ENCODE peak calls at places on chromosomes 3 and 15, in eight cellular contexts. Z is GM23248, V is PC-3, U is fibroblast of lung, T is hepatocyte, M is neuronal stem cell, N is HCT116, R is Karpas-422. S is an unnamed sample.

GRCh38 chr15:91603681-91604080 is 249.8 kb upstream of the SLCO3A1 start:
- DNase-seq in Z (peak; percentile 1), V (no peak), U (peak; percentile 34), T (no peak), M (no peak), N (no peak), R (no peak), S (no peak)

GRCh38 chr15:60020736-60021135 is 16.6 kb downstream of the FOXB1 start:
- DNase-seq in Z (no peak), V (no peak), U (peak; percentile 19), T (no peak), M (no peak), N (no peak), R (no peak), S (no peak)

GRCh38 chr3:59185586-59186381 is 136.0 kb upstream of the CFAP20DC start:
- DNase-seq in Z (peak; percentile 47), V (peak; percentile 28), U (peak; percentile 59), T (peak; percentile 7), M (no peak), N (no peak), R (no peak), S (no peak)

GRCh38 chr3:72018339-72018984 is 233.5 kb upstream of the PROK2 start:
- DNase-seq in Z (peak; percentile 59), V (no peak), U (no peak), T (no peak), M (no peak), N (no peak), R (no peak), S (no peak)

GRCh38 chr3:124007186-124007585 is 15.3 kb upstream of the ROPN1 start:
- DNase-seq in Z (peak; percentile 45), V (no peak), U (peak; percentile 62), T (no peak), M (no peak), N (no peak), R (no peak), S (no peak)

GRCh38 chr15:76270876-76271275 is 40.4 kb downstream of the ETFA start:
- DNase-seq in Z (no peak), V (no peak), U (no peak), T (no peak), M (no peak), N (no peak), R (no peak), S (no peak)

GRCh38 chr15:68930268-68931022 is at the start of gene SPESP1:
- DNase-seq in Z (peak; percentile 3), V (no peak), U (peak; percentile 30), T (no peak), M (no peak), N (no peak), R (no peak), S (no peak)

GRCh38 chr3:173275740-173276139 is 121.8 kb upstream of the NLGN1 start:
- DNase-seq in Z (no peak), V (peak; percentile 38), U (no peak), T (no peak), M (no peak), N (peak; percentile 2), R (peak; percentile 65), S (peak; percentile 11)

GRCh38 chr15:72559781-72560180 is 85.7 kb downstream of the ARIH1 start:
- DNase-seq in Z (no peak), V (no peak), U (peak; percentile 15), T (no peak), M (no peak), N (no peak), R (no peak), S (no peak)

GRCh38 chr3:177591371-177591770 is 394.1 kb upstream of the TBL1XR1 start:
- DNase-seq in Z (peak; percentile 17), V (no peak), U (no peak), T (no peak), M (no peak), N (no peak), R (no peak), S (peak; percentile 31)

GRCh38 chr3:62554264-62554799 is 181.0 kb upstream of the FEZF2 start:
- DNase-seq in Z (peak; percentile 25), V (peak; percentile 35), U (no peak), T (no peak), M (no peak), N (peak; percentile 26), R (peak; percentile 58), S (no peak)

GRCh38 chr3:117036259-117036799 is 326.8 kb downstream of the TUSC7 start:
- DNase-seq in Z (peak; percentile 71), V (no peak), U (peak; percentile 63), T (peak; percentile 11), M (no peak), N (no peak), R (peak; percentile 44), S (no peak)

GRCh38 chr15:71599404-71600225 is 210.7 kb upstream of the NR2E3 start:
- DNase-seq in Z (peak; percentile 12), V (no peak), U (peak; percentile 57), T (peak; percentile 27), M (no peak), N (no peak), R (peak; percentile 38), S (no peak)

GRCh38 chr15:25862087-25862468 is 1.0 kb downstream of the ATP10A start:
- DNase-seq in Z (peak; percentile 66), V (no peak), U (peak; percentile 29), T (no peak), M (no peak), N (no peak), R (no peak), S (no peak)

GRCh38 chr15:90141646-90142045 is 39.4 kb upstream of the IDH2 start:
- DNase-seq in Z (peak; percentile 31), V (peak; percentile 40), U (peak; percentile 65), T (peak; percentile 46), M (no peak), N (no peak), R (no peak), S (no peak)

GRCh38 chr15:92392462-92392861 is 1.2 kb upstream of the ST8SIA2 start:
- DNase-seq in Z (no peak), V (no peak), U (no peak), T (peak; percentile 7), M (peak; percentile 31), N (no peak), R (no peak), S (no peak)

GRCh38 chr15:56468271-56468912 is 3.5 kb upstream of the MNS1 start:
- DNase-seq in Z (peak; percentile 42), V (no peak), U (no peak), T (no peak), M (no peak), N (no peak), R (peak; percentile 78), S (peak; percentile 49)

DNA sequence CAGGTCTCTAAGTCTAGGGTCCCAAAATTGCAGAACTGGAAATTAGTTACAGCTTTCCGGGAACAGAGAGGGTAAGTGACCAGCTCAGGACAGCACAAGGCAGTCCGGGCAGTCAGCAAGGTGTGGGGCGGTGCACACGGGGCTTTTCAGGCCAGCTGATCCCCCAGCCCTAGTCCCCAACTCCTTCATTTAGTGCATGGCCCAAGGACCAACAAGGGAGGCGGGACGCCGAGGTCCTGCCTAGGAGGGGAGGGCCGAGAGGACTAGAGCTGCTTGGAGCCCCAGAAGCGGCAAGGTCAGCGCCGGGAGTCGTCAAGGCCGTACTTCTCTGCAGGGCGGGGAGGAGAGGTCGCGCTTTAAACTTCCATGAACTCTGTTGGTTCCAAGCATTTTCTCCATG is 2.0 kb upstream of the PDE8A start:
- DNase-seq in Z (no peak), V (no peak), U (no peak), T (peak; percentile 41), M (no peak), N (no peak), R (no peak), S (no peak)
- H3K4me2 ChIP-seq in Z (peak overlapping the region; percentile 84), V (peak overlapping the region; percentile 81), U (no peak overlapping the region), T (peak overlapping the region; percentile 82), M (peak overlapping the region; percentile 37), N (peak overlapping the region; percentile 92), R (peak overlapping the region; percentile 81), S (peak overlapping the region; percentile 99)

GRCh38 chr3:138360272-138361192 is 12.2 kb downstream of the MRAS start:
- DNase-seq in Z (no peak), V (no peak), U (no peak), T (no peak), M (no peak), N (no peak), R (no peak), S (no peak)
- H3K27me3 ChIP-seq in Z (no peaks in the 10 kb centered on the region), V (no peaks in the 10 kb centered on the region), U (no peaks in the 10 kb centered on the region), T (no peaks in the 10 kb centered on the region), M (no peaks in the 10 kb centered on the region), N (no peaks in the 10 kb centered on the region), R (no peaks in the 10 kb centered on the region), S (peaks cover 2% of the 10 kb centered on the region)

GRCh38 chr3:73500321-73500720 is 124.4 kb downstream of the PDZRN3 start:
- DNase-seq in Z (peak; percentile 68), V (no peak), U (peak; percentile 57), T (no peak), M (no peak), N (no peak), R (no peak), S (no peak)

GRCh38 chr3:73504255-73504654 is 120.5 kb downstream of the PDZRN3 start:
- DNase-seq in Z (no peak), V (no peak), U (no peak), T (no peak), M (no peak), N (no peak), R (no peak), S (no peak)

GRCh38 chr3:73503781-73504180 is 121.0 kb downstream of the PDZRN3 start:
- DNase-seq in Z (no peak), V (no peak), U (peak; percentile 8), T (no peak), M (no peak), N (no peak), R (no peak), S (no peak)

GRCh38 chr3:73504852-73505251 is 119.9 kb downstream of the PDZRN3 start:
- DNase-seq in Z (no peak), V (no peak), U (no peak), T (no peak), M (no peak), N (no peak), R (no peak), S (no peak)

DNA sequence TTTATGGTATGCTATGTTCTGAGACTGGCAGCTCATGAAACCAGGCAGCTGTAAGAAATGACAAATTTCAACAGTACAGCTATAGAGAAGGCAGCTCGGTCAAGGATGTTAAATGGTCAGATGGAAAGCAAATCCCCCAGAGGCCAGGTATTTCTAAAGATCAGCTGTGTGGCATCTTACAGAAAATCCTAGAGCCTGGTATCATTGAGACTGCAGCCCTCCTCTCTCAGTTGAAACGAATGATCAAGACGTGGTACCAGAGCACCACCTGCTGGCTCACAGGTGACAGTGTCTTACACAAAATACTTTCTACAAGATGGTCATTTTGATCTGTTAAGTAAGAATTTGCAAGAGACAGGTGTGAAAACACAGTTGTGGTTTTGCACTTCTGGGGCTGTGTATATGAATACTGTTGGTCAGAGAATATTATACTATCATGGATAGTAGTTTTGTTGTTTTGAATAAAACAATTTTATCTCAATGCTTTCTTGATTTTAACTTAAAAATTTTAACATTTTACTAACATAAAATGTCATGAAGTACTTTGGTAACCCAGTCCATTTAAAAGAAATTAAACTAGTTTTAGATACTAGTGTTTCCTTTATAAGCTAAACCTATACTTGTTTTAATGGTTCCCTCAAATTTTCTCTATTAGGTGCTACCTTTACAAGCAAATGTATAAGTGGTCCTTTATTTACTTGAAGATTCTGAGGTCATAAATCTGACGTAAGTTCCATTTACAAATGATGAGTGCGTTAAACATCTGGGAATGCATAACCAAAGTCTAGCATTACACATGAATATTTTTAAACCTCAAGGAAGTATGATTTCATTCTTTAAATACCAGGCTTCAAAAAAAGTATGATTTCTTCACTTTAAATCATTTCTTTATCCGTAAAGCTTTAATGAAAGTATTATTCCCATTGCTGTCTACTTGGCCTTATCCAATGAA is 121.9 kb downstream of the PDZRN3 start:
- DNase-seq in Z (peak; percentile 88), V (peak; percentile 65), U (peak; percentile 93), T (peak; percentile 82), M (peak; percentile 71), N (peak; percentile 56), R (peak; percentile 90), S (peak; percentile 65)
- H3K4me2 ChIP-seq in Z (peak overlapping the region; percentile 41), V (no peak overlapping the region), U (no peak overlapping the region), T (peak overlapping the region; percentile 65), M (no peak overlapping the region), N (no peak overlapping the region), R (peak overlapping the region; percentile 30), S (no peak overlapping the region)

GRCh38 chr15:66215811-66216210 is 37.7 kb downstream of the MEGF11 start:
- DNase-seq in Z (no peak), V (no peak), U (no peak), T (no peak), M (no peak), N (no peak), R (no peak), S (no peak)
- H3K27me3 ChIP-seq in Z (peaks cover 34% of the 10 kb centered on the region), V (no peaks in the 10 kb centered on the region), U (peaks cover 4% of the 10 kb centered on the region), T (peaks cover 3% of the 10 kb centered on the region), M (no peaks in the 10 kb centered on the region), N (no peaks in the 10 kb centered on the region), R (no peaks in the 10 kb centered on the region), S (peaks cover 6% of the 10 kb centered on the region)

S was measured in DND-41.